ENCODE peak calls at places on chromosomes 6 and 20, in nine cellular contexts. M is omental fat pad, C is nucleus accumbens, D is Caco-2, Q is GM23338, H is hypothalamus, W is lung, K is mesendoderm, B is COR-L47. P is an unnamed sample.
A peak's percentile ranks its signal among the peaks of the same experiment; 100 is the strongest.

GRCh38 chr6:132392792-132393191 is 8.5 kb downstream of the MOXD1 start:
- DNase-seq in M (no peak), C (no peak), D (no peak), Q (peak; percentile 66), H (no peak), W (no peak), K (peak; percentile 51), B (no peak), P (no peak)

GRCh38 chr20:50019466-50020256 is 36.9 kb downstream of the SNAI1 start:
- DNase-seq in M (peak; percentile 38), C (peak; percentile 23), D (no peak), Q (no peak), H (no peak), W (no peak), K (no peak), B (no peak), P (no peak)

GRCh38 chr6:15530411-15530810 is 132.4 kb downstream of the DTNBP1 start:
- DNase-seq in M (no peak), C (no peak), D (no peak), Q (no peak), H (no peak), W (no peak), K (no peak), B (no peak), P (no peak)

GRCh38 chr6:18861182-18861581 is 474.0 kb downstream of the RNF144B start:
- DNase-seq in M (no peak), C (no peak), D (no peak), Q (no peak), H (no peak), W (no peak), K (no peak), B (no peak), P (peak; percentile 28)

GRCh38 chr6:31956796-31957195 is 2.0 kb downstream of the NELFE start:
- DNase-seq in M (no peak), C (no peak), D (no peak), Q (no peak), H (no peak), W (no peak), K (no peak), B (no peak), P (no peak)

GRCh38 chr6:153003294-153003645 is 761 bp upstream of the MTRF1L start:
- DNase-seq in M (no peak), C (no peak), D (no peak), Q (peak; percentile 21), H (no peak), W (no peak), K (peak; percentile 47), B (no peak), P (peak; percentile 73)

GRCh38 chr6:12602951-12603710 is 113.4 kb upstream of the PHACTR1 start:
- DNase-seq in M (no peak), C (no peak), D (no peak), Q (peak; percentile 62), H (no peak), W (no peak), K (peak; percentile 66), B (peak; percentile 13), P (no peak)

GRCh38 chr6:42453027-42453648 is 1.4 kb upstream of the TRERF1 start:
- DNase-seq in M (no peak), C (peak; percentile 82), D (peak; percentile 72), Q (peak; percentile 95), H (no peak), W (peak; percentile 78), K (peak; percentile 94), B (peak; percentile 91), P (peak; percentile 87)

GRCh38 chr20:45300961-45301360 is 5.7 kb upstream of the RBPJL start:
- DNase-seq in M (no peak), C (no peak), D (peak; percentile 84), Q (peak; percentile 89), H (no peak), W (no peak), K (peak; percentile 95), B (peak; percentile 8), P (no peak)